ENCODE peak calls at places on chromosomes 5 and 9, in six cellular contexts. I is uterus, J is HepG2, X is A549, G is esophagus squamous epithelium, N is GM12891. E is an unnamed sample.

GRCh38 chr5:147418613-147419012 is 91.3 kb downstream of the DPYSL3 start:
- DNase-seq in J (no peak), N (no peak), I (no peak), X (no peak), G (no peak), E (no peak)

GRCh38 chr5:73822989-73823339 is 197.0 kb downstream of the ARHGEF28 start:
- DNase-seq in X (no peak), N (no peak), I (no peak), G (no peak), J (peak), E (no peak)

GRCh38 chr5:130471-131175 is 38.7 kb downstream of the PLEKHG4B start:
- DNase-seq in J (no peak), X (no peak), N (no peak), G (no peak), I (no peak), E (no peak)

GRCh38 chr9:86768709-86769108 is 178.6 kb downstream of the GAS1 start:
- DNase-seq in I (no peak), G (no peak), N (no peak), J (no peak), X (no peak), E (no peak)

GRCh38 chr9:89481161-89481915 is 16.6 kb downstream of the SEMA4D start:
- DNase-seq in X (no peak), G (no peak), N (no peak), J (no peak), I (no peak), E (no peak)

GRCh38 chr9:22389271-22389670 is 57.4 kb upstream of the DMRTA1 start:
- DNase-seq in X (no peak), I (no peak), J (no peak), G (no peak), N (no peak), E (no peak)

GRCh38 chr9:34546834-34547827 is 24.3 kb upstream of the ENHO start:
- DNase-seq in X (peak), G (no peak), I (peak), J (peak), N (no peak), E (peak)

GRCh38 chr5:140590861-140591260 is 26.2 kb downstream of the SLC35A4 start:
- DNase-seq in N (no peak), J (no peak), G (no peak), X (no peak), I (no peak), E (no peak)

GRCh38 chr9:122092611-122093506 is at the start of gene TTLL11:
- DNase-seq in G (peak), N (peak), J (peak), I (peak), X (peak), E (peak)
- TF ChIP-seq POLR2A in G (peak), N (no peak), J (peak), I (peak), X (peak), E (peak)

GRCh38 chr9:113910036-113910639 is 34.0 kb downstream of the ZNF618 start:
- DNase-seq in I (no peak), G (no peak), J (no peak), X (no peak), N (no peak), E (no peak)
- TF ChIP-seq POLR2A in I (no peak), G (no peak), J (no peak), X (no peak), N (no peak), E (no peak)

GRCh38 chr9:111483862-111484563 is at the start of gene ECPAS:
- DNase-seq in I (peak), J (peak), G (peak), X (peak), N (peak), E (peak)

GRCh38 chr9:111482656-111483418 is 1.3 kb downstream of the ECPAS start:
- DNase-seq in G (peak), N (peak), I (peak), J (peak), X (peak), E (peak)

GRCh38 chr9:111483419-111483861 is 743 bp downstream of the ECPAS start:
- DNase-seq in J (peak), I (no peak), N (peak), X (no peak), G (peak), E (peak)

GRCh38 chr9:111481885-111482636 is 2.1 kb downstream of the ECPAS start:
- DNase-seq in N (no peak), X (no peak), I (no peak), J (peak), G (no peak), E (peak)

GRCh38 chr9:111484564-111484878 is 338 bp upstream of the ECPAS start:
- DNase-seq in N (no peak), J (no peak), I (no peak), X (no peak), G (no peak), E (no peak)
- TF ChIP-seq POLR2A in N (no peak), J (no peak), I (no peak), X (no peak), G (no peak), E (no peak)

DNA sequence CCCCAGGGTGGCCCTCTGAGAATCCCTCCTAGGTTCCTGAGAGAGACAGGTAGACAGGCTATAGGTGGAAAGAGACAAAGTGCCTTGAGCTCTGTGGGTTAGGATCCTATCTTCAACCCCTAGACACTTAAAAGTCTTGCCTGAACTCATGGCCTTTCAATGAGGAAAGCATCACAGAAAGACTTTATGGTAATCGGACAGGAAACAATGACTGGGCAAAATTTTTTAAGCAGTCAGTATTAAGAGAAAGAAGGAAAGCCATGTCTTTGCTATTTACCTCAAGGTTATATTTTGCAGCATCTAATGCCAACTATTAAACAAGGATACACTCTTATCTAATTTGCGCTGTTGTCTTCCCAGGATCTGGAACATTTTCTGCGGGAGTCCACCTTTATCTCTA is 93.2 kb downstream of the PCSK1 start:
- DNase-seq in N (no peak), X (no peak), J (no peak), G (no peak), I (no peak), E (peak)
- TF ChIP-seq POLR2A in N (no peak), X (no peak), J (no peak), G (no peak), I (no peak), E (no peak)

GRCh38 chr5:6713274-6714181 is at the start of gene TENT4A:
- DNase-seq in G (peak), I (peak), J (no peak), N (no peak), X (peak), E (peak)

GRCh38 chr5:6712136-6712581 is 1.1 kb upstream of the TENT4A start:
- DNase-seq in N (no peak), I (peak), G (peak), X (peak), J (peak), E (peak)

GRCh38 chr5:6714221-6715041 is 1.2 kb downstream of the TENT4A start:
- DNase-seq in X (peak), J (no peak), N (no peak), G (no peak), I (no peak), E (peak)

GRCh38 chr5:6711409-6712135 is 1.7 kb upstream of the TENT4A start:
- DNase-seq in I (no peak), J (no peak), G (no peak), X (no peak), N (no peak), E (no peak)

GRCh38 chr5:6712582-6713273 is 504 bp upstream of the TENT4A start:
- DNase-seq in I (peak), J (peak), G (no peak), N (peak), X (peak), E (peak)
- TF ChIP-seq POLR2A in I (peak), J (peak), G (peak), N (peak), X (peak), E (peak)

DNA sequence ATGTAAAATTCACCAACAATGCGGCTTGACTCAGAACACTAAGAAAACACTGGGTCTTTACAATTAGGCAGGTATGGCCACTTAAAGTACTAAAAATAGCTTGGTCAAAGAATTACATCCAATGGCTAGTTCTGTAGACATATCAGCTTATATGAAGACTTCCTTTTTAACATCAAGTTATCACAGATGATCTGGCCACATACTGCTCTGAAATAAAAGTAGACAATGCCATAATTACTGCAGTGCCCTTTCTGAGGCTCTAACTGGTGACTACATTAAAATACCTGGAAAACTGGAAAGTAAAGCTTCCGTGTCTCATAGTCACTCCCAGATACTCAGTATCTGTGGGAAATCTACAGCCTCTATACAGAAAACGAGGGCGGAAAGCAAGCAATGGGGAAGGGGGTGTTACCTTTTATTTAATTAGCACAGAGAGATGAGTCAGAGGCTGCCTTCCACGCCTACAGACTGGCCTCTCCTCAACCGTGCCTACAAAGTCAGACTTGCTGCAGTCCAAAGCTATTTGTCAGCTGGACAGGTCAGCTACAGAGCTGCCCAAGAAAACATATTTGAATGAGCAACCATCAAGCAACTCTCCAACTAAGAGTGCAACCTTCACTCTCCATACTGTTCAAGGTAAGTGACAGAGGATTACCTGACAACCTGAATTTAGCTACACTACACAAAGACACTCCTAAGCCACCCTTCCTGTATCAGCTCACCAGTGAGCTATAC is 8.7 kb downstream of the SERINC5 start:
- DNase-seq in X (peak), J (peak), N (no peak), G (no peak), I (peak), E (peak)
- TF ChIP-seq POLR2A in X (no peak), J (peak), N (no peak), G (no peak), I (no peak), E (peak)

GRCh38 chr9:35756743-35757526 is 2.9 kb upstream of the MSMP start:
- DNase-seq in J (peak), G (no peak), X (peak), N (peak), I (peak), E (peak)
- TF ChIP-seq POLR2A in J (no peak), G (no peak), X (peak), N (no peak), I (peak), E (peak)

E was measured in erythroblast.